ENCODE peak calls at places on chromosomes 13 and 19, in seven cellular contexts. F is SK-N-SH, P is C1 segment of cervical spinal cord, Z is AG08395, O is AG04450, N is brain microvascular endothelial cell, T is cerebellar nuclear complex. I is an unnamed sample.

GRCh38 chr13:49466240-49466914 is 22.3 kb downstream of the SETDB2 start:
- DNase-seq in N (no peak), F (no peak), P (no peak), T (no peak), Z (no peak), O (no peak), I (no peak)

GRCh38 chr19:290539-291521 is at the start of gene PLPP2:
- DNase-seq in Z (peak; percentile 52), F (peak; percentile 76), P (peak; percentile 76), O (no peak), T (no peak), N (no peak), I (no peak)

GRCh38 chr13:46586766-46587509 is 34.0 kb downstream of the LRCH1 start:
- DNase-seq in O (no peak), F (no peak), N (no peak), T (no peak), P (no peak), Z (peak; percentile 38), I (no peak)

GRCh38 chr13:74219571-74219970 is 85.4 kb upstream of the KLF12 start:
- DNase-seq in F (no peak), P (no peak), Z (no peak), T (no peak), N (no peak), O (no peak), I (no peak)

GRCh38 chr19:38213911-38214625 is 10.0 kb downstream of the DPF1 start:
- DNase-seq in N (peak; percentile 69), T (no peak), F (no peak), P (peak; percentile 31), O (no peak), Z (peak; percentile 58), I (no peak)

GRCh38 chr13:110411316-110412105 is 104.4 kb downstream of the COL4A2 start:
- DNase-seq in T (no peak), F (no peak), Z (no peak), N (no peak), P (no peak), O (no peak), I (no peak)

GRCh38 chr13:96880419-96880818 is 113.9 kb downstream of the OXGR1 start:
- DNase-seq in N (no peak), F (no peak), Z (no peak), P (no peak), O (no peak), T (no peak), I (no peak)

GRCh38 chr13:99905224-99905623 is 66.3 kb downstream of the ZIC5 start:
- DNase-seq in O (no peak), N (no peak), P (no peak), T (no peak), F (no peak), Z (no peak), I (no peak)

I was measured in HEK293T.